ENCODE peak calls at places on chromosome 7, in six cellular contexts. M is coronary artery, K is neural progenitor cell, S is HL-60, Z is endodermal cell, F is cardiac fibroblast. E is an unnamed sample.

GRCh38 chr7:82017334-82017943 is 247.6 kb upstream of the HGF start:
- DNase-seq in F (peak; percentile 68), S (no peak), Z (no peak), M (no peak), K (peak; percentile 24), E (no peak)

GRCh38 chr7:150417239-150417638 is 33.2 kb upstream of the GIMAP8 start:
- DNase-seq in F (no peak), K (no peak), S (no peak), Z (no peak), M (peak; percentile 12), E (no peak)

GRCh38 chr7:98754041-98754479 is 115.8 kb downstream of the TMEM130 start:
- DNase-seq in S (no peak), M (no peak), K (peak; percentile 70), Z (peak; percentile 78), F (peak; percentile 5), E (no peak)

GRCh38 chr7:21454182-21454581 is 26.3 kb downstream of the SP4 start:
- DNase-seq in K (no peak), M (no peak), Z (no peak), S (no peak), F (no peak), E (no peak)

GRCh38 chr7:146150153-146150552 is 33.6 kb downstream of the CNTNAP2 start:
- DNase-seq in M (no peak), F (peak; percentile 12), K (no peak), S (peak; percentile 68), Z (no peak), E (no peak)

GRCh38 chr7:65980478-65981250 is 1.3 kb downstream of the GUSB start:
- DNase-seq in Z (no peak), F (peak; percentile 16), M (no peak), S (peak; percentile 65), K (no peak), E (peak; percentile 68)

GRCh38 chr7:1748076-1748750 is 78.1 kb downstream of the ELFN1 start:
- DNase-seq in S (no peak), F (no peak), M (no peak), K (no peak), Z (no peak), E (no peak)

GRCh38 chr7:158729646-158730382 is 25.2 kb upstream of the NCAPG2 start:
- DNase-seq in Z (no peak), M (no peak), K (no peak), F (no peak), S (no peak), E (no peak)

GRCh38 chr7:36911788-36912187 is 187.5 kb upstream of the AOAH start:
- DNase-seq in Z (no peak), S (no peak), M (no peak), K (no peak), F (no peak), E (no peak)

GRCh38 chr7:105849122-105849855 is 27.1 kb downstream of the ATXN7L1 start:
- DNase-seq in F (no peak), Z (peak; percentile 92), K (no peak), M (no peak), S (no peak), E (no peak)

GRCh38 chr7:7554647-7555575 is 11.8 kb upstream of the MIOS start:
- DNase-seq in Z (no peak), S (no peak), F (no peak), K (no peak), M (no peak), E (no peak)

GRCh38 chr7:110050831-110051230 is 1040.1 kb upstream of the LRRN3 start:
- DNase-seq in M (no peak), S (no peak), F (no peak), Z (no peak), K (no peak), E (no peak)

GRCh38 chr7:38893061-38893460 is 15.9 kb downstream of the VPS41 start:
- DNase-seq in F (no peak), Z (no peak), S (no peak), K (no peak), M (no peak), E (no peak)

DNA sequence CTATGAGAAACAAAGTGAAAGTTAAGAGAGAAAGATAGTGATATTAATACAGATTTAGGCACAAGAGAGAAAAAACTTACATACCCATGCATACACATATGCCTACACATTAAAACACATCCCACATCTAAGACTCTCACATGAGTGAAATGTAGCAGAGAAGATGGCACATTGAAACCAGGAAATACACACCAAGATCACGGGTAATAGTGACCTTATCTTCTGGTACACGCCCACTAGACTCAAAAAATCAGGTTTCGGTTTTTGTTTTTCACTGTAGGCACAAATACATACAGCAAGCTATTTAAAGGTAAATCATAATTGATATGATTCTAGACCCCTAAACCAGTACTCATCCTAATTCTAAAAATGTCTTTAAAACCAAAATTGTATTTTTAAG is 225.2 kb upstream of the TAC1 start:
- DNase-seq in S (no peak), M (no peak), K (no peak), F (no peak), Z (no peak), E (peak; percentile 8)
- H3K4me3 ChIP-seq in S (no peak overlapping the region), M (no peak overlapping the region), K (no peak overlapping the region), F (no peak overlapping the region), Z (no peak overlapping the region), E (no peak overlapping the region)

GRCh38 chr7:43112088-43112940 is at the start of gene HECW1:
- DNase-seq in M (no peak), K (peak; percentile 53), Z (peak; percentile 79), F (no peak), S (no peak), E (no peak)
- H3K4me3 ChIP-seq in M (peak within 1 kb of the TSS; percentile 72), K (peak within 1 kb of the TSS; percentile 75), Z (peak within 1 kb of the TSS; percentile 79), F (no peak within 1 kb of the TSS), S (no peak within 1 kb of the TSS), E (peak within 1 kb of the TSS; percentile 8)

GRCh38 chr7:142788303-142789286 is 17.8 kb downstream of the PRSS2 start:
- DNase-seq in F (no peak), M (no peak), Z (no peak), S (no peak), K (no peak), E (no peak)

GRCh38 chr7:142792129-142792528 is 21.4 kb downstream of the PRSS2 start:
- DNase-seq in K (no peak), Z (no peak), S (no peak), F (no peak), M (no peak), E (no peak)

GRCh38 chr7:142790056-142790455 is 19.3 kb downstream of the PRSS2 start:
- DNase-seq in K (no peak), Z (no peak), S (no peak), F (no peak), M (no peak), E (no peak)

GRCh38 chr7:142791502-142791901 is 20.7 kb downstream of the PRSS2 start:
- DNase-seq in F (no peak), Z (no peak), S (no peak), M (no peak), K (no peak), E (no peak)

GRCh38 chr7:142790565-142790964 is 19.8 kb downstream of the PRSS2 start:
- DNase-seq in F (no peak), Z (no peak), S (no peak), K (no peak), M (no peak), E (no peak)
- H3K4me3 ChIP-seq in F (no peak overlapping the region), Z (no peak overlapping the region), S (no peak overlapping the region), K (no peak overlapping the region), M (no peak overlapping the region), E (no peak overlapping the region)

GRCh38 chr7:16399265-16399801 is 22.0 kb downstream of the CRPPA start:
- DNase-seq in F (no peak), Z (no peak), M (no peak), S (no peak), K (no peak), E (no peak)
- H3K4me3 ChIP-seq in F (no peak overlapping the region), Z (peak overlapping the region; percentile 52), M (no peak overlapping the region), S (no peak overlapping the region), K (no peak overlapping the region), E (no peak overlapping the region)

E was measured in GM12864.